ENCODE peak calls at places on chromosome X, in seven cellular contexts. S is heart left ventricle, R is HepG2, V is sigmoid colon, P is AG09309, J is BJ, Y is upper lobe of left lung. K is an unnamed sample.

GRCh38 chrX:71911023-71911730 is 532 bp downstream of the NHSL2 start:
- DNase-seq in S (peak), R (no peak), V (peak), P (no peak), J (no peak), Y (no peak), K (no peak)

GRCh38 chrX:34873500-34874225 is 68.9 kb upstream of the FAM47B start:
- DNase-seq in S (no peak), R (no peak), V (no peak), P (no peak), J (no peak), Y (no peak), K (no peak)

GRCh38 chrX:51860679-51861078 is 32.7 kb upstream of the MAGED1 start:
- DNase-seq in S (no peak), R (peak), V (no peak), P (no peak), J (no peak), Y (no peak), K (peak)

GRCh38 chrX:105608745-105609144 is 213.6 kb upstream of the NRK start:
- DNase-seq in S (no peak), R (no peak), V (no peak), P (no peak), J (no peak), Y (no peak), K (no peak)

GRCh38 chrX:153880440-153880815 is 5.5 kb downstream of the L1CAM start:
- DNase-seq in S (no peak), R (no peak), V (no peak), P (no peak), J (no peak), Y (no peak), K (no peak)

GRCh38 chrX:119503484-119503861 is 35.2 kb downstream of the SLC25A5 start:
- DNase-seq in S (no peak), R (peak), V (peak), P (peak), J (peak), Y (peak), K (peak)

GRCh38 chrX:107135076-107135964 is 16.7 kb upstream of the RBM41 start:
- DNase-seq in S (no peak), R (peak), V (no peak), P (no peak), J (no peak), Y (no peak), K (no peak)

GRCh38 chrX:135425566-135425965 is 3.8 kb downstream of the SMIM10L2A start:
- DNase-seq in S (no peak), R (no peak), V (no peak), P (no peak), J (no peak), Y (no peak), K (no peak)

GRCh38 chrX:18075603-18076002 is 145.1 kb downstream of the BEND2 start:
- DNase-seq in S (no peak), R (no peak), V (no peak), P (no peak), J (no peak), Y (no peak), K (no peak)

GRCh38 chrX:70592091-70592490 is 147.5 kb downstream of the DLG3 start:
- DNase-seq in S (no peak), R (no peak), V (no peak), P (peak), J (peak), Y (no peak), K (peak)

GRCh38 chrX:54495814-54496516 is at the start of gene FGD1:
- DNase-seq in S (peak), R (no peak), V (peak), P (no peak), J (no peak), Y (peak), K (peak)

GRCh38 chrX:49269768-49270248 is at the start of gene PPP1R3F:
- DNase-seq in S (no peak), R (no peak), V (no peak), P (no peak), J (no peak), Y (no peak), K (no peak)

GRCh38 chrX:152928761-152929400 is 31.0 kb downstream of the ZNF185 start:
- DNase-seq in S (no peak), R (no peak), V (no peak), P (no peak), J (no peak), Y (no peak), K (no peak)

GRCh38 chrX:119272882-119273806 is 37.1 kb downstream of the PGRMC1 start:
- DNase-seq in S (peak), R (no peak), V (peak), P (no peak), J (no peak), Y (peak), K (no peak)

GRCh38 chrX:40281341-40282005 is 183.7 kb upstream of the BCOR start:
- DNase-seq in S (no peak), R (no peak), V (no peak), P (no peak), J (no peak), Y (no peak), K (no peak)

GRCh38 chrX:121851033-121851432 is 803.6 kb downstream of the GLUD2 start:
- DNase-seq in S (no peak), R (no peak), V (no peak), P (no peak), J (no peak), Y (no peak), K (no peak)

GRCh38 chrX:155997436-155997835 is at the start of gene IL9R:
- DNase-seq in S (no peak), R (no peak), V (no peak), P (no peak), J (no peak), Y (no peak), K (no peak)

GRCh38 chrX:136251042-136251991 is at the start of gene MAP7D3:
- DNase-seq in S (peak), R (no peak), V (peak), P (no peak), J (no peak), Y (peak), K (no peak)

GRCh38 chrX:123749643-123750042 is 16.8 kb upstream of the THOC2 start:
- DNase-seq in S (no peak), R (no peak), V (no peak), P (no peak), J (no peak), Y (no peak), K (no peak)

GRCh38 chrX:72470111-72470510 is 102.5 kb downstream of the HDAC8 start:
- DNase-seq in S (no peak), R (no peak), V (no peak), P (no peak), J (no peak), Y (no peak), K (no peak)

GRCh38 chrX:154370300-154370881 is 4.0 kb downstream of the FLNA start:
- DNase-seq in S (no peak), R (no peak), V (no peak), P (no peak), J (no peak), Y (no peak), K (no peak)

GRCh38 chrX:53088136-53088974 is 5.6 kb upstream of the KANTR start:
- DNase-seq in S (peak), R (no peak), V (peak), P (peak), J (no peak), Y (peak), K (peak)

GRCh38 chrX:72367524-72367923 is 61.8 kb upstream of the CITED1 start:
- DNase-seq in S (no peak), R (no peak), V (no peak), P (no peak), J (no peak), Y (no peak), K (no peak)

GRCh38 chrX:117743469-117744251 is 372.9 kb downstream of the KLHL13 start:
- DNase-seq in S (no peak), R (peak), V (no peak), P (no peak), J (no peak), Y (no peak), K (no peak)
- TF ChIP-seq CTCF in S (no peak), R (peak), V (no peak), P (peak), J (no peak), Y (no peak), K (peak)

GRCh38 chrX:67004451-67004850 is 365.6 kb upstream of the EDA2R start:
- DNase-seq in S (no peak), R (no peak), V (no peak), P (no peak), J (no peak), Y (no peak), K (no peak)
- TF ChIP-seq CTCF in S (no peak), R (no peak), V (no peak), P (no peak), J (no peak), Y (no peak), K (no peak)

GRCh38 chrX:114615765-114616164 is 31.9 kb downstream of the HTR2C start:
- DNase-seq in S (no peak), R (no peak), V (no peak), P (no peak), J (no peak), Y (no peak), K (peak)

DNA sequence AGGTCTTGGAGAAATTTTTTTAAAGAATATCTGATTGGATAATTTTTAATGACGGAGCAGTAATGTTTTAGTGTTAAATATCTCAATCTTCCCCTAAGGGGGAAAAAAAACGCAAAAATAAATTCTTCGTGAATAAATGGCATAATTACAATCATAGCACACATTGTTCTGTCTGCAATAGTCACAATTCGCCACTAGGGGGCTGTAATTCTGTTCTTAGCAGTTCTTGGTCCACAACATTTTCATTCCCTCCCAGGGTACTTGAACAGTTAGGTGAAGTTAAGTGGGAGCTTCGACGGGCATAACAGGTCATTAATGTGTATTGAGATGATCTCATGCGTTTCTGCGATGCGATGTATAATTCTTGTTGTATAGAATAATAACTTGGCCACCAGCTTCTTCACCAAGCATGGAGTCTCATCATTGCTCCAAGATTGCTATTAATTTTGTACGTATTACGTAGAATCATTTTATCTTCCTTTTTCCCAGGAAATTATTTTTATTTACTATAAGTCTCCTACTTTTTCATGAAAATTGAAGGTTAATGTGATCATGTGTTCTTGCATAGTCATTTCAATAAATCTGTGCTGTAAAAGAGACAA is 27.2 kb downstream of the HTR2C start:
- DNase-seq in S (peak), R (peak), V (no peak), P (no peak), J (no peak), Y (no peak), K (peak)
- TF ChIP-seq CTCF in S (peak), R (peak), V (peak), P (peak), J (peak), Y (peak), K (peak)

GRCh38 chrX:113833656-113834055 is 750.2 kb upstream of the HTR2C start:
- DNase-seq in S (no peak), R (no peak), V (no peak), P (no peak), J (no peak), Y (no peak), K (no peak)

GRCh38 chrX:113833096-113833495 is 750.8 kb upstream of the HTR2C start:
- DNase-seq in S (no peak), R (no peak), V (no peak), P (no peak), J (no peak), Y (no peak), K (no peak)

DNA sequence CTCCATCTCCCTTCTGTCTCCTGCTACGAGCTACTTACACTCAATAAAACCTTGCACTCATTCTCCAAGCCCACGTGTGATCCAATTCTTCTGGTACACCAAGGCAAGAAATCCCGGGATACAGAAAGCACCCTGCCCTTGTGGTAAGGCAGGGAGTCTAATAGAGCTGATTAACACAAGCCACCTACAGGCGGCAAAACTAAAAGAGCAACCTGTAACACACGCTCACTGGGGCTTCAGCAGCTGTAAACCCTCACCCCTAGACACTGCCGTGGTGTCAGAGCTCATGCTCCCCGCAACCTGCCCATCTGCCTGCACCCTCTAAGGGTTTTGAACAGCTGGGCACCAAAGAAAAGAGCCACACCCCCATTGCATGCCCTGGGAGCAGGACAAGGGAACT is 755.4 kb upstream of the HTR2C start:
- DNase-seq in S (no peak), R (no peak), V (no peak), P (no peak), J (no peak), Y (no peak), K (no peak)
- TF ChIP-seq CTCF in S (no peak), R (no peak), V (no peak), P (no peak), J (no peak), Y (no peak), K (no peak)

DNA sequence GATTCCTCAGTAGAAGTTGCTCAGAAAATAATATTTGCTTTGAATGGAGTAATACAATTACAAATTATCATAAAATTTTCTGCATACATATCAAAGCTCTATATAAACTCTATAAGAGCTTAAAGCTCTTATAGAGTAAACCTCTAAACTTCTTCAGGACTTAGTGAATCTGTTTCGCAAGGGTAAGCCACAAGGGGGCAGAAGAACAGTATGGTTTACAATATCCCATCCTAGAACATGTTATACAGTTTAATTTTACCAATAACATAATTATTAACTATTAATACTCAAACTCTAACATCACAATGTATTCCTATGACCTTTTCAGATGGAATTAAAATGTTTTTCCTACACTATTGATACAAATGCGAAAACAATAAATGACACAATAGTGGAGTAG is 33.8 kb upstream of the SPANXN1 start:
- DNase-seq in S (no peak), R (no peak), V (no peak), P (no peak), J (no peak), Y (no peak), K (no peak)
- TF ChIP-seq CTCF in S (no peak), R (no peak), V (no peak), P (peak), J (no peak), Y (no peak), K (no peak)

DNA sequence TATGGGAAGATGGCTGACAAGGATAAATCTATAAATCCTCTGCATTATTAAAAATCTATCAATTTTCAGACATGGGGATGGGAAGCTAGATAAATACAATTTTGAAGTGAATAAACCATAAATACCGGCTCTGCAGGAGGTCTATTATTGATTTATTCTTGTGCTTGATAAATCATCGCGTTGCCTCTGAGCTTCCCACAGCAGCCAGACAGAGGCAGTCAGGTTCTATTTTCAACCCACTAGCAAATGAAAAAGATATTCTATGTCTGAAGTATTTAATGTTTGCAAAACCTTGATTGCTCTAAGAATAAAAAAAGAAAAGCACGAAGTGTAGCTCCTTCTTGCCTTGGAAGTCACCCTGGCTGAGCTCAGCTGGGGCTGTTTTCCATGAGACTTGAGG is 216.2 kb downstream of the DHRSX start:
- DNase-seq in S (no peak), R (no peak), V (no peak), P (no peak), J (no peak), Y (no peak), K (no peak)
- TF ChIP-seq CTCF in S (peak), R (no peak), V (no peak), P (no peak), J (no peak), Y (no peak), K (no peak)